ENCODE peak calls at places on chromosomes 13 and 19, in seven cellular contexts. I is Panc1, Q is SK-N-SH, G is GM12878, E is GM23338, Z is HCT116, L is HepG2. P is an unnamed sample.
A peak's percentile ranks its signal among the peaks of the same experiment; 100 is the strongest.

GRCh38 chr19:53467138-53467502 is 413 bp upstream of the ZNF813 start:
- DNase-seq in I (no peak), Q (peak; percentile 68), G (no peak), E (no peak), Z (no peak), L (no peak), P (no peak)

GRCh38 chr13:99634672-99635071 is 133.4 kb downstream of the TM9SF2 start:
- DNase-seq in I (no peak), Q (no peak), G (no peak), E (peak; percentile 19), Z (no peak), L (no peak), P (no peak)

GRCh38 chr13:98171806-98172569 is 5.1 kb downstream of the RNF113B start:
- DNase-seq in I (no peak), Q (peak; percentile 79), G (no peak), E (no peak), Z (no peak), L (no peak), P (no peak)

GRCh38 chr19:55116232-55117062 is 990 bp downstream of the PPP1R12C start:
- DNase-seq in I (no peak), Q (peak; percentile 86), G (no peak), E (peak; percentile 63), Z (no peak), L (peak; percentile 9), P (peak; percentile 81)

GRCh38 chr19:11041194-11041593 is 48.1 kb upstream of the LDLR start:
- DNase-seq in I (no peak), Q (no peak), G (no peak), E (no peak), Z (no peak), L (no peak), P (no peak)

GRCh38 chr13:78806457-78806856 is 147.5 kb upstream of the OBI1 start:
- DNase-seq in I (no peak), Q (no peak), G (no peak), E (peak; percentile 67), Z (no peak), L (peak; percentile 18), P (no peak)

GRCh38 chr19:12959482-12959881 is 2.5 kb upstream of the GADD45GIP1 start:
- DNase-seq in I (no peak), Q (no peak), G (no peak), E (no peak), Z (no peak), L (no peak), P (no peak)

GRCh38 chr19:53991224-53992113 is at the start of gene CACNG6:
- DNase-seq in I (no peak), Q (peak; percentile 73), G (no peak), E (peak; percentile 86), Z (no peak), L (no peak), P (no peak)

GRCh38 chr19:57419439-57419838 is 8.5 kb downstream of the ZNF17 start:
- DNase-seq in I (no peak), Q (no peak), G (no peak), E (no peak), Z (no peak), L (no peak), P (no peak)

GRCh38 chr13:25330541-25330940 is 29.1 kb downstream of the NUP58 start:
- DNase-seq in I (no peak), Q (no peak), G (no peak), E (no peak), Z (no peak), L (no peak), P (no peak)

GRCh38 chr19:21604351-21604926 is 99.0 kb downstream of the ZNF429 start:
- DNase-seq in I (no peak), Q (no peak), G (no peak), E (peak; percentile 95), Z (no peak), L (no peak), P (no peak)

GRCh38 chr13:98496239-98496668 is 80.7 kb downstream of the STK24 start:
- DNase-seq in I (no peak), Q (no peak), G (no peak), E (no peak), Z (no peak), L (peak; percentile 27), P (no peak)

GRCh38 chr13:110116072-110116487 is 190.9 kb downstream of the COL4A1 start:
- DNase-seq in I (no peak), Q (peak; percentile 65), G (no peak), E (peak; percentile 89), Z (peak; percentile 51), L (peak; percentile 4), P (peak; percentile 65)

GRCh38 chr19:16521715-16522289 is 20.4 kb downstream of the CHERP start:
- DNase-seq in I (no peak), Q (no peak), G (no peak), E (no peak), Z (no peak), L (no peak), P (no peak)

GRCh38 chr19:52600639-52601024 is 30.5 kb downstream of the ZNF701 start:
- DNase-seq in I (no peak), Q (no peak), G (no peak), E (peak; percentile 60), Z (no peak), L (peak; percentile 54), P (peak; percentile 25)

GRCh38 chr13:66076417-66076816 is 1153.7 kb downstream of the PCDH9 start:
- DNase-seq in I (no peak), Q (no peak), G (no peak), E (no peak), Z (no peak), L (no peak), P (peak; percentile 70)

GRCh38 chr13:95457294-95457693 is 95.2 kb upstream of the CLDN10 start:
- DNase-seq in I (no peak), Q (no peak), G (peak; percentile 89), E (no peak), Z (no peak), L (no peak), P (no peak)

DNA sequence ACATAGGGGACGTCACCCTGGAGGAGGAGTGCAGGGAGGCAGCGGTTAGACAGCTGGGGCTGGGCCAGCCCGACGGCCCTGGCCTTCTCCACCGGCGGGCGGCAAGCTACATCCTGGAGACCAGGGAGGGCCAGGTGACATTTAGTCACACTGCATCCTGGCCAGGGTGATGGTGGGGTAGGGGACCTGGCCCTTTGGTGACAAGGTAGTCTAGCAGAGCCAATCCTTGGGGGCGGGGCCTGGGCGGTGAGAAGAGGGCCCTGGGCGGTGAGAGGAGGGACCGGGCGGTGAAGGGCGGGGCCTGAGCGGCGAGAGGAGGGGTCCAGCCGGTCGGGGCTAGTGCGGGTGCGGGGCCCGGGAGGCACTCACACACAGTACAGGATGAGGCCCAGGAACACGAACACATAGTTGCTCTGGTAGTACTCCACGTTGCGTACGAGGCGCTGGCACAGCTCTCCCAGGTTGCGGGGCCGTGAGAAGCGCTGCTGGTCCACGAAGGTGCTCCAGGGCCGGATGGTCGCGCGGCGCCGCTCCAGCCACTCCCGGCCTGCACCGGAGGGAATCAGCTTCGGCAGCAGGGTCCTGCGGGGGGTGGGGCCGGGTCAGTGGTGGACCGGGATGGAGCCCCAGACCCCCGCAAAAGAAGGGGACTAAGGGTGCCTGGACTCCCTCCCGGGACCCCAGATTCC is 610 bp downstream of the RABAC1 start:
- DNase-seq in I (no peak), Q (peak; percentile 91), G (no peak), E (peak; percentile 96), Z (peak; percentile 40), L (peak; percentile 64), P (peak; percentile 72)
- TF ChIP-seq POLR2AphosphoS5 in I (no peak), Q (peak; percentile 29), G (peak; percentile 63), E (peak; percentile 87), Z (peak; percentile 44), L (peak; percentile 53), P (no peak)

GRCh38 chr13:102830646-102831045 is 15.2 kb upstream of the ERCC5 start:
- DNase-seq in I (no peak), Q (no peak), G (no peak), E (peak; percentile 7), Z (no peak), L (peak; percentile 73), P (no peak)

GRCh38 chr13:102825400-102825799 is 20.4 kb upstream of the ERCC5 start:
- DNase-seq in I (no peak), Q (no peak), G (no peak), E (peak; percentile 40), Z (no peak), L (no peak), P (no peak)

DNA sequence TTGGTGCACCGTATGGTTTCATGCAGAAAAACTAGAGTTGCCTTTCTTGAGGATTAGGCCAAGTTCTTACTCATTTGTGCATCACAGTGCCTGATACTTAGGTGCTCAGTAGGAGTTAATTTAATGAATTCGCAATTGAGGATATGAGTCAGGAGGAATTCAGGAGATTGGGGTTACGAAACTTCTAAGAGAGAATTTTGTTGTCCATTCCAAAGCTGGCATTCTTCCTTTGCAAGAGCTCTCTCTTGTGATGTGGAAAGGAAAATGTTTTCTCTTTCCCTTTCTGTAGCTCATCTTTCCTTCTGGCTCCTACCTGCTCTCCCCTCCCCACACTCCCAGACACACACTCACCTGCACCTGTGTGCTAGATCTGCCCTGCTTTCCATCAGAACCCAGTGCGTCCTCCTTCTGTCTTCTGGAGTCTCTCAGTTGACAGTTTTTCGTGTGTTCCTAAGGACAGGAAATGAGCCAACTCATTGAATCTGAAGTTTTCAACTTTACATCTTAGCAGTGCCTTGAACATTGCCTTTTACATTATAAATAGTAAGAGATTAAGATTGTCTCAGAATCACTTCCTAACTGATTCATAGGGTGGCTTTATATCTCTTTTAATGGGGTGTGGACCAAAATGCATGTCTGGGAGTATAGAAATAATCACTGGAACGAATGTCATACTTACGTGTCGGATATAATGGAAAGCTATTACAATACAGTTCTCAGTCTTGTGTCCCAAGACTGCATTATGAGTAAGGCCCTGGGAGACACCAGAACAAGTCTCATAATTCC is 19.7 kb upstream of the ERCC5 start:
- DNase-seq in I (no peak), Q (no peak), G (no peak), E (peak; percentile 28), Z (no peak), L (no peak), P (no peak)
- TF ChIP-seq REST in I (no peak), Q (no peak), G (no peak), E (no peak), Z (no peak), L (no peak), P (no peak)

GRCh38 chr19:17721821-17722220 is 2.5 kb downstream of the MAP1S start:
- DNase-seq in I (no peak), Q (no peak), G (no peak), E (no peak), Z (no peak), L (no peak), P (peak; percentile 77)
- TF ChIP-seq POLR2AphosphoS5 in I (no peak), Q (no peak), G (no peak), E (no peak), Z (no peak), L (no peak), P (peak; percentile 57)

GRCh38 chr13:44112700-44113329 is 233.1 kb downstream of the LACC1 start:
- DNase-seq in I (no peak), Q (no peak), G (no peak), E (no peak), Z (no peak), L (no peak), P (no peak)
- TF ChIP-seq REST in I (no peak), Q (no peak), G (no peak), E (no peak), Z (no peak), L (no peak), P (no peak)

P was measured in HL-60.